ENCODE peak calls at places on chromosome 14, in six cellular contexts. F is A673, J is fibroblast of the aortic adventitia, H is heart right ventricle, X is adrenal gland, U is NB4. M is an unnamed sample.

GRCh38 chr14:41986726-41987125 is 380.1 kb downstream of the LRFN5 start:
- DNase-seq in F (peak), J (peak), H (no peak), X (no peak), U (no peak), M (no peak)

GRCh38 chr14:55101698-55102097 is 27.4 kb upstream of the LGALS3 start:
- DNase-seq in F (no peak), J (no peak), H (no peak), X (no peak), U (no peak), M (no peak)

GRCh38 chr14:59986556-59987059 is 66.7 kb downstream of the LRRC9 start:
- DNase-seq in F (no peak), J (no peak), H (no peak), X (no peak), U (no peak), M (no peak)

GRCh38 chr14:74609721-74610120 is 2.3 kb downstream of the LTBP2 start:
- DNase-seq in F (no peak), J (peak), H (no peak), X (no peak), U (no peak), M (no peak)

GRCh38 chr14:84988391-84988790 is 541.6 kb upstream of the FLRT2 start:
- DNase-seq in F (peak), J (no peak), H (no peak), X (no peak), U (no peak), M (no peak)

GRCh38 chr14:49622022-49622607 is 1.5 kb downstream of the MGAT2 start:
- DNase-seq in F (peak), J (no peak), H (no peak), X (no peak), U (no peak), M (no peak)

GRCh38 chr14:32565256-32565655 is 236.2 kb downstream of the AKAP6 start:
- DNase-seq in F (peak), J (peak), H (no peak), X (no peak), U (no peak), M (no peak)

GRCh38 chr14:106044949-106045596 is 518.7 kb downstream of the TMEM121 start:
- DNase-seq in F (peak), J (no peak), H (peak), X (peak), U (peak), M (no peak)

GRCh38 chr14:50607181-50607580 is 47.2 kb downstream of the ATL1 start:
- DNase-seq in F (no peak), J (peak), H (no peak), X (no peak), U (no peak), M (no peak)

GRCh38 chr14:30389134-30389900 is 169.6 kb upstream of the G2E3 start:
- DNase-seq in F (peak), J (peak), H (peak), X (peak), U (no peak), M (no peak)

GRCh38 chr14:65173973-65174693 is 71.8 kb upstream of the MAX start:
- DNase-seq in F (no peak), J (peak), H (no peak), X (no peak), U (no peak), M (no peak)

GRCh38 chr14:68692916-68693771 is 99.7 kb downstream of the ZFP36L1 start:
- DNase-seq in F (no peak), J (peak), H (no peak), X (no peak), U (no peak), M (no peak)

GRCh38 chr14:60594077-60594476 is 55.2 kb downstream of the SIX1 start:
- DNase-seq in F (peak), J (no peak), H (no peak), X (no peak), U (no peak), M (no peak)

GRCh38 chr14:61111145-61112130 is 130.4 kb downstream of the SLC38A6 start:
- DNase-seq in F (peak), J (no peak), H (no peak), X (no peak), U (no peak), M (no peak)

GRCh38 chr14:74421997-74422396 is 4.0 kb downstream of the SYNDIG1L start:
- DNase-seq in F (no peak), J (no peak), H (no peak), X (no peak), U (no peak), M (no peak)

GRCh38 chr14:61591862-61592261 is 103.5 kb upstream of the HIF1A start:
- DNase-seq in F (no peak), J (no peak), H (no peak), X (no peak), U (peak), M (no peak)

GRCh38 chr14:50533806-50534205 is 1.4 kb upstream of the MAP4K5 start:
- DNase-seq in F (no peak), J (no peak), H (no peak), X (no peak), U (peak), M (no peak)

GRCh38 chr14:73878436-73878835 is 8.2 kb upstream of the ZNF410 start:
- DNase-seq in F (no peak), J (no peak), H (no peak), X (no peak), U (no peak), M (no peak)

GRCh38 chr14:78220273-78220672 is 50.1 kb downstream of the NRXN3 start:
- DNase-seq in F (no peak), J (no peak), H (no peak), X (no peak), U (no peak), M (no peak)

GRCh38 chr14:55721353-55721752 is 141.3 kb downstream of the KTN1 start:
- DNase-seq in F (peak), J (peak), H (no peak), X (peak), U (peak), M (no peak)

GRCh38 chr14:23097786-23098185 is 2.5 kb downstream of the C14orf119 start:
- DNase-seq in F (no peak), J (no peak), H (no peak), X (no peak), U (no peak), M (no peak)

GRCh38 chr14:41805633-41806032 is 199.0 kb downstream of the LRFN5 start:
- DNase-seq in F (no peak), J (no peak), H (no peak), X (no peak), U (no peak), M (no peak)

GRCh38 chr14:38201137-38201828 is 6.4 kb upstream of the SSTR1 start:
- DNase-seq in F (no peak), J (no peak), H (no peak), X (no peak), U (no peak), M (no peak)

GRCh38 chr14:22890416-22890815 is 7.4 kb downstream of the REM2 start:
- DNase-seq in F (no peak), J (no peak), H (no peak), X (no peak), U (no peak), M (no peak)

GRCh38 chr14:105855893-105856675 is 329.7 kb downstream of the TMEM121 start:
- DNase-seq in F (no peak), J (no peak), H (no peak), X (no peak), U (no peak), M (peak)

GRCh38 chr14:34340226-34340625 is 121.8 kb downstream of the SPTSSA start:
- DNase-seq in F (no peak), J (peak), H (no peak), X (no peak), U (no peak), M (no peak)

GRCh38 chr14:92696356-92696755 is 52.1 kb downstream of the LGMN start:
- DNase-seq in F (no peak), J (no peak), H (no peak), X (no peak), U (peak), M (no peak)

GRCh38 chr14:95389471-95390011 is 69.8 kb upstream of the CLMN start:
- DNase-seq in F (no peak), J (no peak), H (peak), X (peak), U (no peak), M (peak)

GRCh38 chr14:105299654-105300541 is 903 bp downstream of the BRF1 start:
- DNase-seq in F (peak), J (no peak), H (peak), X (peak), U (peak), M (peak)

GRCh38 chr14:50846171-50846880 is 15.4 kb upstream of the NIN start:
- DNase-seq in F (no peak), J (peak), H (no peak), X (no peak), U (no peak), M (no peak)

GRCh38 chr14:55730602-55731001 is 150.6 kb downstream of the KTN1 start:
- DNase-seq in F (no peak), J (peak), H (no peak), X (no peak), U (no peak), M (no peak)

GRCh38 chr14:26594148-26594547 is 3.7 kb downstream of the NOVA1 start:
- DNase-seq in F (no peak), J (peak), H (no peak), X (no peak), U (no peak), M (no peak)

GRCh38 chr14:66709292-66709691 is 201.3 kb downstream of the GPHN start:
- DNase-seq in F (peak), J (peak), H (no peak), X (no peak), U (peak), M (no peak)

GRCh38 chr14:24368562-24369252 is 723 bp downstream of the NFATC4 start:
- DNase-seq in F (peak), J (peak), H (peak), X (peak), U (peak), M (no peak)

GRCh38 chr14:72653026-72653425 is 240.9 kb downstream of the DPF3 start:
- DNase-seq in F (no peak), J (no peak), H (no peak), X (no peak), U (no peak), M (no peak)
- TF ChIP-seq CTCF in F (no peak), J (no peak), H (no peak), X (no peak), U (no peak), M (no peak)

DNA sequence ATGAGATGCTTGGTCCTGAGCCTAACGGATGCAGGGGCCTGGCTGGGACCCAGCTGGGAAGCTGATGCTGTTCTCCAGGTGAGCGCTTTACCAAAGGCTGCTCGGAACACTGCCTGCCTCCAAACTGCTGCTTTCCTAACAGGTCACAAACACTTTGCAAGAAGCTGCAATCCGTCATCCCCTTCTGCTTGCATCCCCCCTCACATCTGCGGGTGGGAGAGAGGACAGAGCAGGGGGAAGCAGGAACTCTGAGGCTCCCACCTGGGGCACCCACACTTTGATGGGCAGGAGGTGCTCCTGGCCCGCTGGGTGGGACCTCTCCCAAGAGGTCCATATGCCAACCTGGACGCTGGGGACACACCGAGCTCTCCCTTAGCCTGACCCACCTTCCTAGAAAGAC is 24.9 kb upstream of the PPP2R5C start:
- DNase-seq in F (no peak), J (no peak), H (no peak), X (no peak), U (no peak), M (no peak)
- TF ChIP-seq CTCF in F (no peak), J (no peak), H (no peak), X (no peak), U (no peak), M (no peak)

DNA sequence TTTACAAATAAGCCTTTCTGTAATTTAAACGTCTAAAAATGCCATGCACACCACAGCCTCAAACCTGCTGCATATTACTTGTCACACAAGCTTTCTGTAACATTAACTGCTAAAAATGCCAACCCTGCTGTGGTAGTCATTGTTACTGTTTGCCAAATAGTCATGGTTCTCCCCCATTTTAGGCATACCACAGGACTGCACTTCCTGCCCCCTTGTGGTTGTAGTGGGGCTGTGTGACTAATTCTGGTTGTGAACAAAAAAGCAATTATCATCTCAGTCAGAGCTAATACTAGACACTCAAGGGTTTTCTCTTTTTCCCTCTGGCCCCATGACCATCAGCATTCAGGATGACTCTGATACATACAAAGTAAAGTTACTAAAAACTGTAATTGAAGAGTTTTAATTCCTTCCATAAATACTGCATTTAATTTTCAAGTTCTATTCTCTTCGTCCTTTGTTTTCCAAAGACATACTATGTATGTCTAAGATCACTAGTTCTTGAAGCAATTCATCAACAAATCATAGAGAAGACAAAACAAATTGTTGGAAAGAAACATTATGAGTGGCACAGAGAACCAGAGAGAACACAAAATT is 5.7 kb upstream of the SLC35F4 start:
- DNase-seq in F (peak), J (peak), H (no peak), X (peak), U (peak), M (no peak)
- TF ChIP-seq CTCF in F (peak), J (peak), H (peak), X (peak), U (peak), M (no peak)

DNA sequence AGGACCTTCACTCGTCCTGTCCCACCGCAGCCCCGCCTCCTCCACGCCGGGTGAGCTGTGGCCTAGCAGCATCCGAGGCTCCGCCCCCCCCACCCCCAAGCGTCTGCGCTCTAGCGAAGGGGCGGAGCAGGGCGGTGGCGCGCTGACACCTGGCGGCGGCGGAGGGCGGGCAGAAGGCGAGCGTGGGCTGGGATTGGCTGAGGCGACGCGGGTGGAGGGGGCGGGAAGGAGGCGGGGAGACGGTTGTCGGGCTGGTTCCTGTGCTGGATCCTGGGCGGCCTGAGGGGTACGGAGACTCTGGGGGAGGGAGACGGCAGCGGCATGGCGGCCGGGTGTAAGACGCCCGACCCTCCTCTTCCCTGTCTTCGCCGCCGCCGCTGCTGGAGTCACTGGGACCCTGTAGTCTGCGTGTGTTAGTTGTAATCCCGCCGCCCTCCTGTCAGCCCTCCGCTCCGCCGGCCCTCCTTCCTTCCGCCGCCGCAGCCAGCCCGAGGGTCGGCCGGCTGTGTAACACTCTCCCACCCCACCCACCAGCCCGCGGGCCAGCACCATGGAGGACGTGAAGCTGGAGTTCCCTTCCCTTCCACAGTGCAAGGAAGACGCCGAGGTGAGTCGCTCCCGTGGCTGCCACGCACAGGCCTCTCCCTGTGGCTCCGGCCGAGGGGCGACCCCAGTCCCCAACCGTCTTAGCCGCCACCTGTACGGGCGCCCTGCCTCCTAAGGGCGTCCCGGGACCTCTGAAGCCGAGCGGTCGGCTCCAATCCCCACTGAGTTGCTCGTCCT is at the start of gene STYX:
- DNase-seq in F (peak), J (peak), H (peak), X (peak), U (peak), M (peak)
- TF ChIP-seq CTCF in F (no peak), J (no peak), H (peak), X (peak), U (no peak), M (no peak)

GRCh38 chr14:35403397-35404245 is 928 bp downstream of the NFKBIA start:
- DNase-seq in F (peak), J (peak), H (peak), X (peak), U (peak), M (peak)
- TF ChIP-seq CTCF in F (no peak), J (no peak), H (no peak), X (no peak), U (no peak), M (no peak)

M was measured in lower leg skin.